ENCODE peak calls at places on chromosome 6, in seven cellular contexts. C is lung, F is cardiac muscle cell, X is OCI-LY7, E is tibial artery, R is mucosa of descending colon, K is heart left ventricle. Y is an unnamed sample.
A peak's percentile ranks its signal among the peaks of the same experiment; 100 is the strongest.

GRCh38 chr6:5250451-5250850 is 10.3 kb downstream of the LYRM4 start:
- DNase-seq in C (no peak), F (no peak), X (no peak), E (no peak), R (no peak), K (no peak), Y (no peak)

GRCh38 chr6:74549746-74550145 is 656.1 kb downstream of the COL12A1 start:
- DNase-seq in C (no peak), F (no peak), X (no peak), E (no peak), R (no peak), K (no peak), Y (no peak)

GRCh38 chr6:111329882-111330633 is 153.0 kb downstream of the REV3L start:
- DNase-seq in C (no peak), F (no peak), X (no peak), E (no peak), R (no peak), K (no peak), Y (no peak)

GRCh38 chr6:116073765-116074450 is 13.2 kb upstream of the FRK start:
- DNase-seq in C (no peak), F (no peak), X (no peak), E (no peak), R (no peak), K (no peak), Y (no peak)

GRCh38 chr6:47047479-47048411 is 5.6 kb upstream of the ADGRF1 start:
- DNase-seq in C (peak; percentile 61), F (peak; percentile 74), X (peak; percentile 77), E (no peak), R (peak; percentile 75), K (peak; percentile 35), Y (peak; percentile 56)

GRCh38 chr6:22145823-22146379 is 150.9 kb downstream of the PRL start:
- DNase-seq in C (no peak), F (peak; percentile 24), X (no peak), E (no peak), R (peak; percentile 21), K (no peak), Y (no peak)

GRCh38 chr6:147618927-147619326 is 110.4 kb downstream of the SAMD5 start:
- DNase-seq in C (no peak), F (no peak), X (no peak), E (no peak), R (no peak), K (no peak), Y (no peak)

GRCh38 chr6:87378947-87379346 is 28.8 kb upstream of the CFAP206 start:
- DNase-seq in C (no peak), F (no peak), X (no peak), E (no peak), R (no peak), K (no peak), Y (no peak)

GRCh38 chr6:142868917-142869316 is 76.1 kb downstream of the HIVEP2 start:
- DNase-seq in C (no peak), F (no peak), X (no peak), E (no peak), R (no peak), K (no peak), Y (no peak)

DNA sequence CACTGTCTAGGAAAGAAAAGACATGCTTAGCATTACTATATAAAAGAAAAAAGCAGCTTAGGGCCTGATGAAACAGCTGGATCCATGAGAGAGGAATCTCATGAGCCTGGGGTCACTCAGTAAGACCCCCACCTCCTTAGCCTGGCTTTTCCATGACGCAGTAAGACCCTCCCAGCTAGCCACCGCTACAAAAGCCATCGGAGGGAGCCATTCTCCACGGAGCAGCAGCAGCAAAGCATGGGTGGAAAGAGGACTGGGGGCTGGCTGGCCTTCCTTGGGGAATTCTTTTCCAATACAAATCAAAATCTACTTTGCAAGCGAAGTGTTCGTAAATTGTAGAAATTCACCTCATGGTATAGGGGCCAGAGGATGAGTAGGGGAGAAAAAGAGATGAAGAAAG is 91.8 kb downstream of the SOD2 start:
- DNase-seq in C (no peak), F (no peak), X (no peak), E (no peak), R (no peak), K (no peak), Y (no peak)
- H3K9me3 ChIP-seq in C (peaks cover 4% of the 10 kb centered on the region), F (no peaks in the 10 kb centered on the region), X (no peaks in the 10 kb centered on the region), E (no peaks in the 10 kb centered on the region), R (no peaks in the 10 kb centered on the region), K (no peaks in the 10 kb centered on the region), Y (no peaks in the 10 kb centered on the region)

DNA sequence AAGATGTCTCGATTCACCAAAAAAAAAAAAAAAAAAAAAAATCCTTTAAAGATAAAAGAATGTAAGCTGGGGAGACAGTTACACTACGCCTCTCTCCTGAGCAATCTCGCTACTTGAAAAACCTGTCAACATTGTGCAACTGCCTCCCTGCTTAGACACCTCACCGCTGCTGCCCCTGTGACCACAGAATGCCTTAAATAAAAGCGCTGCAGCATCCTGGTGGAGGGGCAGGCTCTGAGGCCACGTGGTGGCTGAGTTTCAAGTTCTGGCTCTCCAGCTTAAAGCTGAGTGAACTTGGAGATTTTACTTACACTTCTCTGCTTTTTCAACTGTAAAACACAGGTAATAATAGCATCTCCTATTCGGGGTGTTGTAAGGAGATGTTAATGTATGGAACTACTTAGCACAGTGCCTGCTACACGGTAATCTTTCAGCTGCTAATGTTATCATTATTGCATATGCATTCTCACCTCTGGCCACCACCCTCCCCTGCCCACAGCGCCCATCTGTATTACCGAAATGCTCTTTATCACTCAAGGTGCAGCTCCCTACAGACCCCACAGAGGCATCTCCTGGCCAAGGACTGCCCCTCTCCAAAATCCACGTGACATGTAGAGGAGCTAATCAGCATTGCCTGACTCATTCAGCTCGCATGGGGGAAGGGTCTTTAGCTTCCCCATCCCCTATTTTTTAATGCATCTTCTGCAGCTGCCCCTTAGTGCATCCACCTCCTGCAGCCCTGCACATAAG is 42.0 kb downstream of the SLC22A23 start:
- DNase-seq in C (peak; percentile 59), F (peak; percentile 86), X (no peak), E (no peak), R (no peak), K (no peak), Y (no peak)
- H3K4me1 ChIP-seq in C (no peaks in the 10 kb centered on the region), F (peaks cover 42% of the 10 kb centered on the region), X (no peaks in the 10 kb centered on the region), E (no peaks in the 10 kb centered on the region), R (peaks cover 15% of the 10 kb centered on the region), K (no peaks in the 10 kb centered on the region), Y (no peaks in the 10 kb centered on the region)

GRCh38 chr6:170155464-170156196 is 135.2 kb downstream of the DLL1 start:
- DNase-seq in C (no peak), F (no peak), X (no peak), E (no peak), R (no peak), K (no peak), Y (no peak)
- H3K9me3 ChIP-seq in C (no peaks in the 10 kb centered on the region), F (no peaks in the 10 kb centered on the region), X (peaks cover 8% of the 10 kb centered on the region), E (no peaks in the 10 kb centered on the region), R (no peaks in the 10 kb centered on the region), K (no peaks in the 10 kb centered on the region), Y (no peaks in the 10 kb centered on the region)

DNA sequence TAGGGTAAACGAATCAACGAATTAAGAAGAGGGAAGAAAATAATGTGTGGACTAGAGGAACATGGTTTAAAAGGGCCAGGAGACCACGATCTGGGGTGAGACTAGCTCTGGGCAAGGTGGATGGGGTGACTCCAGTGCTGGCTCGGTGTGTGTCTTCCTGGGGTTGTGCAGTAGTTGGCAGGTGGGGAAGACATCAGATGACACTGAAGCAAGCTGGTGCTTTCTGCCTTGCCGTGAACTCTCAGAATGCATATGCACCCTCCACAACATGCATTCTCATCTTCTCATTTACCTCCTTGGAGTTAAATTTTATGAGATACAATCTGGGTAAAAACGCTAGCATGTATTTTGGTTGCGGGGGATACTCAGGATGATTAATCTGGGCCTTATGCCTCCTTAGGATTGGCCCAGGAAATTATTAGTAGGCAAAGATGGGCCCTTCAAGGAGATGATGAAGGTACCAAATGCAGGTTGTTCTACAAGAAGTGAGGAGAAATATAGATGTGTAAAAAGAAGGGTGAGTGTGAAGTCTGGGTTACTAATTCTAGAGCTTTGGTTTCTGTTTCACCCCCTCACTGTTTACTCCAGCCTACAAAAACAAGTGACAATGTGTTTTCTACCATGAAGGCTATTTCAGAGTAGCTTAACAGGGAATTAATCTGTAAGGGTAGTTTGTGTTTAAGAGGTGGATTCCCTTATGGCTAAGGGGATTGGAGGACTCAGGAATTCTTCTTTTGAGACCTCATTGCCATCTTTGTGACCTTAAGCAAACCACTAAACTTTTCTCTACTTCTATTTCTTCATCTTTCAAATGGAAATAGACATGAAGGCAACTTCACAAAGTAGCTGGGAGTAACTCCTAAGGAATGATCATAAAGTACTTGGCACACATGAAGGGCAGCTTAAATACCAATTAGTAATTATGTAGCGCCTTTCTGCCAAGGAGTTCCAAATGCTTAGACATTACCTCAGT is 71.0 kb upstream of the SUPT3H start:
- DNase-seq in C (no peak), F (no peak), X (no peak), E (no peak), R (no peak), K (no peak), Y (no peak)
- H3K4me1 ChIP-seq in C (peaks cover 12% of the 10 kb centered on the region), F (peaks cover 31% of the 10 kb centered on the region), X (no peaks in the 10 kb centered on the region), E (peaks cover 27% of the 10 kb centered on the region), R (peaks cover 13% of the 10 kb centered on the region), K (peaks cover 22% of the 10 kb centered on the region), Y (peaks cover 29% of the 10 kb centered on the region)

GRCh38 chr6:135062735-135063134 is 8.1 kb upstream of the HBS1L start:
- DNase-seq in C (no peak), F (no peak), X (peak; percentile 75), E (no peak), R (peak; percentile 13), K (no peak), Y (no peak)

GRCh38 chr6:135063926-135064325 is 9.3 kb upstream of the HBS1L start:
- DNase-seq in C (no peak), F (no peak), X (no peak), E (no peak), R (no peak), K (no peak), Y (no peak)

GRCh38 chr6:135066806-135067205 is 12.2 kb upstream of the HBS1L start:
- DNase-seq in C (no peak), F (no peak), X (no peak), E (no peak), R (no peak), K (no peak), Y (no peak)

GRCh38 chr6:135066397-135066796 is 11.8 kb upstream of the HBS1L start:
- DNase-seq in C (no peak), F (no peak), X (no peak), E (no peak), R (no peak), K (no peak), Y (no peak)

DNA sequence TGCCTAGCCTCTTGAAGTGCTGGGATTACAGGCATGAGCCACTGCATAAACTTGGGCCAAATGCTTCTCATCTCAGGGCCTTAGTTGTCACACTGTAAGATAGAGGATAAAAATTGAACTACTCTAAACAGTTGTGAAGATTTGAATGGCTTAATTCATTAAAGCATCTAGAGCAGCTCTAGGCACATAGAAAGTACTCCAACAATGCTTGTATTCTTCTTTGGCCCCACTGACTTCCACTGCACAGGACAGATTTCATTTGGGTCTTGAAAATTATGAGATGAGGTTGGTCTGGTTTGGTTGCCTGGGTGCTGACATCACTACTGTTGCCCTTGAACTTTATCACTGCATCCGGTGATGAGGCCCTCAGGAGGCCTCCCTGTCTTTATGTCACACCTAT is 10.0 kb upstream of the HBS1L start:
- DNase-seq in C (no peak), F (no peak), X (no peak), E (no peak), R (no peak), K (no peak), Y (no peak)
- H3K9me3 ChIP-seq in C (no peaks in the 10 kb centered on the region), F (no peaks in the 10 kb centered on the region), X (peaks cover 4% of the 10 kb centered on the region), E (no peaks in the 10 kb centered on the region), R (no peaks in the 10 kb centered on the region), K (no peaks in the 10 kb centered on the region), Y (no peaks in the 10 kb centered on the region)

GRCh38 chr6:15430181-15430580 is 184.3 kb downstream of the JARID2 start:
- DNase-seq in C (no peak), F (no peak), X (no peak), E (no peak), R (no peak), K (no peak), Y (no peak)
- H3K4me1 ChIP-seq in C (peaks cover 55% of the 10 kb centered on the region), F (peaks cover 75% of the 10 kb centered on the region), X (peaks cover 35% of the 10 kb centered on the region), E (peaks cover 55% of the 10 kb centered on the region), R (peaks cover 19% of the 10 kb centered on the region), K (peaks cover 68% of the 10 kb centered on the region), Y (no peaks in the 10 kb centered on the region)

Y was measured in adrenal gland.